ENCODE peak calls at places on chromosome 6, in seven cellular contexts. J, M, F, R, X, O and G are unnamed samples. For H3K36me3, the result is how much of the 10 kb centered on the place peaks cover.

GRCh38 chr6:142459267-142459666 is 157.5 kb downstream of the ADGRG6 start:
- DNase-seq in J (no peak), M (no peak), F (peak), R (no peak), X (no peak), O (no peak), G (peak)

GRCh38 chr6:3419624-3420272 is 37.1 kb downstream of the SLC22A23 start:
- DNase-seq in J (no peak), M (peak), F (peak), R (no peak), X (no peak), O (no peak), G (peak)

GRCh38 chr6:116111552-116112528 is 11.2 kb downstream of the NT5DC1 start:
- DNase-seq in J (no peak), M (peak), F (peak), R (no peak), X (no peak), O (no peak), G (peak)

GRCh38 chr6:41066867-41067304 is 5.3 kb downstream of the OARD1 start:
- DNase-seq in J (peak), M (peak), F (peak), R (peak), X (peak), O (peak), G (peak)

GRCh38 chr6:71726121-71726520 is 160.2 kb upstream of the RIMS1 start:
- DNase-seq in J (no peak), M (no peak), F (no peak), R (no peak), X (no peak), O (no peak), G (no peak)

GRCh38 chr6:167906899-167907298 is 80.2 kb downstream of the AFDN start:
- DNase-seq in J (peak), M (peak), F (peak), R (peak), X (peak), O (no peak), G (peak)

GRCh38 chr6:10526156-10526555 is 5.0 kb downstream of the GCNT2 start:
- DNase-seq in J (no peak), M (no peak), F (peak), R (no peak), X (no peak), O (no peak), G (peak)

GRCh38 chr6:33975631-33976424 is 170.1 kb downstream of the GRM4 start:
- DNase-seq in J (no peak), M (no peak), F (no peak), R (no peak), X (peak), O (no peak), G (no peak)

GRCh38 chr6:130020106-130020851 is 1.9 kb downstream of the L3MBTL3 start:
- DNase-seq in J (peak), M (peak), F (no peak), R (peak), X (peak), O (peak), G (no peak)

GRCh38 chr6:110217255-110217654 is 37.0 kb downstream of the CDC40 start:
- DNase-seq in J (no peak), M (no peak), F (peak), R (no peak), X (no peak), O (no peak), G (peak)

DNA sequence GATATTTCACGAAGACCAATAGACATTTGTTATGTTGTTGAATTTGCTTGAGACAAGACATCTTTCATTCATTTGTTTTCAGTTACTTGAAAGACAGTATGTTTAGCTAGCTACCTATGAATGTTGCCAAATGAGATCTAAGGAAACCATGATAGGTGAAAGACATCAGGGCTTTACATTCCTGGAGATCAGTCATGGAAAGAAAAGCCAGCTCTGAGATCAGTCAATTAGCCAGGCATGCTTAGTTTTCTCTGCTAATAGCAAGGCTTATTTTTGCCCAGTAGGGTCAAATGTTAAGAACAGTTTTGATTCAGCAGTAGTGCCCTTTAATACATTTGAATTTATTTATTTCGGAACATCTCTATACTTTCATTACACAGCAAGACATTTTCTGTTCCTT is 116.5 kb upstream of the EDN1 start:
- DNase-seq in J (no peak), M (no peak), F (no peak), R (no peak), X (no peak), O (no peak), G (no peak)
- H3K4me3 ChIP-seq in J (no peak), M (no peak), F (no peak), R (no peak), X (no peak), O (no peak), G (no peak)

GRCh38 chr6:150924808-150925654 is 59.5 kb downstream of the MTHFD1L start:
- DNase-seq in J (no peak), M (no peak), F (peak), R (no peak), X (no peak), O (no peak), G (no peak)

GRCh38 chr6:150925655-150925928 is 60.1 kb downstream of the MTHFD1L start:
- DNase-seq in J (no peak), M (no peak), F (peak), R (no peak), X (no peak), O (no peak), G (no peak)

GRCh38 chr6:150929403-150929802 is 63.9 kb downstream of the MTHFD1L start:
- DNase-seq in J (no peak), M (no peak), F (no peak), R (no peak), X (no peak), O (no peak), G (no peak)

GRCh38 chr6:150930816-150931215 is 65.3 kb downstream of the MTHFD1L start:
- DNase-seq in J (no peak), M (no peak), F (peak), R (no peak), X (no peak), O (no peak), G (no peak)

GRCh38 chr6:150928882-150929281 is 63.4 kb downstream of the MTHFD1L start:
- DNase-seq in J (no peak), M (no peak), F (no peak), R (no peak), X (no peak), O (no peak), G (no peak)
- H3K36me3 ChIP-seq in J (under half), M (under half), F (under half), R (under half), X (under half), O (under half), G (under half)

DNA sequence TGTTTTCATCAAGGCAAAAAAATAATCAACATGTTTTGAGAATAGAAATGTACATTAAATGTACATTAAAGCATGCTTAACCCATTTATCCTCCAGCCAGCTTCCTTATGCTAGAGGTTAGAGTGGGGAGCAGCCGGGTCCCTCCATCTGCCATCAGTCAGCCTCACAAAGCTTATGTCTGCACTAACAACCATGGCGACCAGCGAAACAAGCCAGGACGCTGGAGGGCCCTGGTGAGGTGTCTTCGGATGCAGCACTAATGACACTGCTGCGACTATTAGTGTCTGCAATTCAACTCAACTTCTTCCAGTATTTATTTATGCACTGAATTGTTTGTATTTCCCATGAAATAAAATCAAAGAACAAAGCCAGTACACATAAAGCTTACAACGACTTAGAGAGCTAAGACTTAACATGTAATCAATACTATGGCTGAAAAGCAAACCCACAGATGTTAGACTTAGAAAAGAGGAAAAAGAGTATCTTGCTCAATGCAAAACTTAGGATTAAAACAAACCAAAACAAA is 6.8 kb downstream of the CLDN20 start:
- DNase-seq in J (no peak), M (no peak), F (no peak), R (no peak), X (no peak), O (no peak), G (no peak)
- TF ChIP-seq CTCF in J (no peak), M (no peak), F (no peak), R (no peak), X (no peak), O (no peak), G (no peak)

GRCh38 chr6:83430606-83431544 is at the start of gene ME1:
- DNase-seq in J (peak), M (peak), F (peak), R (peak), X (peak), O (peak), G (peak)
- H3K4me3 ChIP-seq in J (peak), M (peak), F (peak), R (peak), X (peak), O (no peak), G (peak)

GRCh38 chr6:21831531-21832291 is 238.2 kb downstream of the SOX4 start:
- DNase-seq in J (no peak), M (no peak), F (peak), R (no peak), X (no peak), O (no peak), G (peak)
- H3K36me3 ChIP-seq in J (under half), M (under half), F (under half), R (under half), X (under half), O (under half), G (under half)

GRCh38 chr6:137213331-137213740 is 5.8 kb downstream of the IFNGR1 start:
- DNase-seq in J (no peak), M (no peak), F (no peak), R (no peak), X (no peak), O (no peak), G (no peak)

GRCh38 chr6:137214931-137215330 is 4.3 kb downstream of the IFNGR1 start:
- DNase-seq in J (no peak), M (no peak), F (no peak), R (no peak), X (no peak), O (no peak), G (peak)

GRCh38 chr6:137210903-137211302 is 8.3 kb downstream of the IFNGR1 start:
- DNase-seq in J (no peak), M (no peak), F (peak), R (no peak), X (no peak), O (no peak), G (peak)

GRCh38 chr6:137213813-137214212 is 5.4 kb downstream of the IFNGR1 start:
- DNase-seq in J (no peak), M (no peak), F (no peak), R (no peak), X (no peak), O (no peak), G (no peak)

DNA sequence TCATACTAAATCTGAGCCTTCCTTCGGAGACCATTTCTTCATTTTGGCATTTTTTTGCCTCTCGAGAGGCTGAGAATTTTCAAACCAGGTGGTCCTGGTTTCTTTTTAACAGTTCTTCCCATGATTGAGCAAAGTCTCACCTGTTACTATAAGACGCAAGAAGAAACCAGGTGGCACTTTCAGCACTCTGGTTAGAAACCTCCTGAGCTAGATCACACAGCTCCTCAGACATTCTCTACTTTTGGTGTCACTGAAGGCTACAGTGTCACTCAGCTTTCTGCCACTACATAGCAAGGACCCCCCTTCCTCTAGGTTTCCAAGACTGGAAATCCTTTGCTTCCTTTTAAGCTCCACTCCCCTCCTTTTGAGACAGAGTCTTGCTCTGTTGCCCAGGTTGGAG is 7.3 kb downstream of the IFNGR1 start:
- DNase-seq in J (no peak), M (no peak), F (no peak), R (no peak), X (no peak), O (no peak), G (no peak)
- TF ChIP-seq CTCF in J (no peak), M (no peak), F (no peak), R (no peak), X (no peak), O (no peak), G (no peak)

GRCh38 chr6:73177221-73177944 is 47.9 kb downstream of the KHDC1L start:
- DNase-seq in J (no peak), M (no peak), F (no peak), R (no peak), X (no peak), O (no peak), G (no peak)

GRCh38 chr6:73180718-73181619 is 44.3 kb downstream of the KHDC1L start:
- DNase-seq in J (no peak), M (peak), F (peak), R (no peak), X (no peak), O (no peak), G (peak)

GRCh38 chr6:73182021-73182607 is 43.2 kb downstream of the KHDC1L start:
- DNase-seq in J (no peak), M (no peak), F (no peak), R (no peak), X (no peak), O (no peak), G (no peak)

GRCh38 chr6:73176057-73176456 is 49.2 kb downstream of the KHDC1L start:
- DNase-seq in J (no peak), M (no peak), F (no peak), R (no peak), X (no peak), O (no peak), G (no peak)

GRCh38 chr6:73180076-73180717 is 45.1 kb downstream of the KHDC1L start:
- DNase-seq in J (no peak), M (no peak), F (peak), R (no peak), X (no peak), O (no peak), G (peak)
- H3K4me3 ChIP-seq in J (no peak), M (no peak), F (peak), R (no peak), X (no peak), O (no peak), G (no peak)

DNA sequence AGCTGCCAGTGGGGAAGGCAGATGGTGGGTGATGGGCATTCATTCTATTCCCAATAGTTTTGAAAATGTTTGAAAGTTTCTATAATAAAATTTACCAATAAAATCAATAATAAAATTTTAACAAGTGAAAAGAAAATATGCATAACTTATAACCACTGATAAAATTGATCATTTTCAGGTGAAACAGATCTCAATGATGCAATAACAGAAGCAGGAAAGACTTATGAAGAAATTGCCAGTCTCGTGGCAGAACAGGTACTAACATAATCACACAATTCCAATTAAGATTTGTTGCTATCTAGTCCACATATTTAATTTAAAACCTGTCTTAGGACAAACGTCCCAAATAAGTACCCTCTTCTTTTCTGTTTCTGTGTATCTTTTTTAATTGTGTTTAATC is 45.9 kb upstream of the SYNJ2 start:
- DNase-seq in J (no peak), M (no peak), F (no peak), R (no peak), X (no peak), O (no peak), G (no peak)
- H3K36me3 ChIP-seq in J (half or more), M (under half), F (under half), R (under half), X (under half), O (under half), G (under half)

DNA sequence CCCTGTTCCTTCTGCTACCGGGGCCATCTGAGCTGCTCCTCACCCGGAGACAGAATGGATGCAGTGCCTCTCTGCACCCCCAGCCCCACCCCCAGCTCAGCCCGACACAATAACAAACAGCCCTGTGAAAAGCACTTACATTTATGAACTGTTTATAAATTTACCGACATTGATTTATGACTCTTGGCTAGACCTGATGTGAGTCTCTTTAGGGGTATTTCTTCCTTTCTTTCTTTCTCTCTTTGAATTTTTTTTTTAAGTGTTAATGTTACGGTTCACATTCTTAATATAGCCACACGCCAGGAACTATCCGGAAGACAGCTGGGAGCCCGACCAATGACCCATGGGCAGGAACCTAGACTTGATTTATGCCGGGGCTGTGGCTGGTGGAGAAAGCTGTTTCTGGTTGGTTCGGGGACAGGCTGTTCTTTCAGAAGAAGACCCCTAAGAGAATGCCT is 266.3 kb downstream of the CDC5L start:
- DNase-seq in J (no peak), M (peak), F (peak), R (no peak), X (no peak), O (no peak), G (no peak)
- TF ChIP-seq CTCF in J (no peak), M (no peak), F (no peak), R (no peak), X (no peak), O (no peak), G (no peak)

GRCh38 chr6:28142446-28142845 is 763 bp downstream of the ZKSCAN8 start:
- DNase-seq in J (no peak), M (no peak), F (peak), R (no peak), X (no peak), O (no peak), G (peak)

GRCh38 chr6:28141500-28142329 is at the start of gene ZKSCAN8:
- DNase-seq in J (peak), M (peak), F (peak), R (peak), X (peak), O (peak), G (peak)

GRCh38 chr6:28137458-28138020 is 4.1 kb upstream of the ZKSCAN8 start:
- DNase-seq in J (no peak), M (peak), F (peak), R (no peak), X (no peak), O (no peak), G (peak)

GRCh38 chr6:28139860-28140500 is 1.7 kb upstream of the ZKSCAN8 start:
- DNase-seq in J (no peak), M (no peak), F (no peak), R (no peak), X (no peak), O (no peak), G (no peak)

GRCh38 chr6:28140616-28141015 is 1.1 kb upstream of the ZKSCAN8 start:
- DNase-seq in J (no peak), M (no peak), F (no peak), R (no peak), X (no peak), O (no peak), G (no peak)
- H3K4me3 ChIP-seq in J (no peak), M (no peak), F (no peak), R (no peak), X (no peak), O (peak), G (no peak)